ENCODE peak calls at places on chromosomes 13 and 19, in six cellular contexts. One of them, this sample, is unnamed.

GRCh38 chr13:39954476-39954875 is 299.0 kb downstream of the COG6 start:
- DNase-seq in HepG2: no peak
- DNase-seq in psoas muscle: no peak
- DNase-seq in Caco-2: no peak
- DNase-seq in adipocyte: no peak
- DNase-seq in lung: no peak
- DNase-seq in this sample: no peak

GRCh38 chr13:66553391-66553790 is 676.7 kb downstream of the PCDH9 start:
- DNase-seq in HepG2: no peak
- DNase-seq in psoas muscle: no peak
- DNase-seq in Caco-2: no peak
- DNase-seq in adipocyte: peak; percentile 39
- DNase-seq in lung: no peak
- DNase-seq in this sample: no peak

GRCh38 chr13:75794663-75795062 is 158.5 kb downstream of the LMO7 start:
- DNase-seq in HepG2: no peak
- DNase-seq in psoas muscle: no peak
- DNase-seq in Caco-2: no peak
- DNase-seq in adipocyte: no peak
- DNase-seq in lung: no peak
- DNase-seq in this sample: no peak

GRCh38 chr19:2054763-2055162 is 3.7 kb upstream of the MKNK2 start:
- DNase-seq in HepG2: no peak
- DNase-seq in psoas muscle: no peak
- DNase-seq in Caco-2: no peak
- DNase-seq in adipocyte: no peak
- DNase-seq in lung: no peak
- DNase-seq in this sample: peak; percentile 48

GRCh38 chr13:112588490-112589297 is 741 bp upstream of the TUBGCP3 start:
- DNase-seq in HepG2: no peak
- DNase-seq in psoas muscle: no peak
- DNase-seq in Caco-2: no peak
- DNase-seq in adipocyte: no peak
- DNase-seq in lung: no peak
- DNase-seq in this sample: no peak

GRCh38 chr19:32862173-32862572 is 7.4 kb downstream of the SLC7A9 start:
- DNase-seq in HepG2: no peak
- DNase-seq in psoas muscle: no peak
- DNase-seq in Caco-2: no peak
- DNase-seq in adipocyte: no peak
- DNase-seq in lung: no peak
- DNase-seq in this sample: no peak

GRCh38 chr19:1026189-1027019 is at the start of gene CNN2:
- DNase-seq in HepG2: peak; percentile 64
- DNase-seq in psoas muscle: peak; percentile 80
- DNase-seq in Caco-2: peak; percentile 81
- DNase-seq in adipocyte: peak; percentile 93
- DNase-seq in lung: peak; percentile 81
- DNase-seq in this sample: peak; percentile 86

GRCh38 chr13:51729853-51730553 is 74.0 kb downstream of the DHRS12 start:
- DNase-seq in HepG2: peak; percentile 70
- DNase-seq in psoas muscle: peak; percentile 69
- DNase-seq in Caco-2: no peak
- DNase-seq in adipocyte: peak; percentile 95
- DNase-seq in lung: no peak
- DNase-seq in this sample: no peak

GRCh38 chr13:86051134-86052103 is 252.2 kb upstream of the SLITRK6 start:
- DNase-seq in HepG2: no peak
- DNase-seq in psoas muscle: no peak
- DNase-seq in Caco-2: no peak
- DNase-seq in adipocyte: no peak
- DNase-seq in lung: no peak
- DNase-seq in this sample: no peak

GRCh38 chr13:51286135-51287002 is 53.1 kb upstream of the SERPINE3 start:
- DNase-seq in HepG2: peak; percentile 39
- DNase-seq in psoas muscle: peak; percentile 73
- DNase-seq in Caco-2: peak; percentile 77
- DNase-seq in adipocyte: peak; percentile 83
- DNase-seq in lung: peak; percentile 78
- DNase-seq in this sample: peak; percentile 84

GRCh38 chr19:45601524-45602522 is at the start of gene GPR4:
- DNase-seq in HepG2: no peak
- DNase-seq in psoas muscle: no peak
- DNase-seq in Caco-2: peak; percentile 50
- DNase-seq in adipocyte: no peak
- DNase-seq in lung: no peak
- DNase-seq in this sample: no peak

GRCh38 chr19:43471091-43471490 is 5.7 kb upstream of the LYPD3 start:
- DNase-seq in HepG2: no peak
- DNase-seq in psoas muscle: no peak
- DNase-seq in Caco-2: no peak
- DNase-seq in adipocyte: no peak
- DNase-seq in lung: no peak
- DNase-seq in this sample: no peak

GRCh38 chr13:29849731-29850212 is 645 bp downstream of the UBL3 start:
- DNase-seq in HepG2: peak; percentile 33
- DNase-seq in psoas muscle: peak; percentile 65
- DNase-seq in Caco-2: peak; percentile 76
- DNase-seq in adipocyte: peak; percentile 78
- DNase-seq in lung: peak; percentile 72
- DNase-seq in this sample: peak; percentile 78

GRCh38 chr13:95100525-95101121 is 200.6 kb downstream of the ABCC4 start:
- DNase-seq in HepG2: peak; percentile 41
- DNase-seq in psoas muscle: no peak
- DNase-seq in Caco-2: no peak
- DNase-seq in adipocyte: peak; percentile 45
- DNase-seq in lung: no peak
- DNase-seq in this sample: no peak

GRCh38 chr19:42553292-42554045 is 25.2 kb upstream of the CEACAM1 start:
- DNase-seq in HepG2: peak; percentile 40
- DNase-seq in psoas muscle: no peak
- DNase-seq in Caco-2: no peak
- DNase-seq in adipocyte: peak; percentile 69
- DNase-seq in lung: no peak
- DNase-seq in this sample: peak; percentile 28

GRCh38 chr19:15374796-15375440 is 4.7 kb downstream of the AKAP8 start:
- DNase-seq in HepG2: no peak
- DNase-seq in psoas muscle: peak; percentile 67
- DNase-seq in Caco-2: no peak
- DNase-seq in adipocyte: no peak
- DNase-seq in lung: no peak
- DNase-seq in this sample: peak; percentile 95

GRCh38 chr19:43310221-43310620 is 40.9 kb upstream of the PSG9 start:
- DNase-seq in HepG2: no peak
- DNase-seq in psoas muscle: no peak
- DNase-seq in Caco-2: no peak
- DNase-seq in adipocyte: no peak
- DNase-seq in lung: no peak
- DNase-seq in this sample: no peak

GRCh38 chr19:46731007-46731501 is 14.1 kb upstream of the PRKD2 start:
- DNase-seq in HepG2: no peak
- DNase-seq in psoas muscle: no peak
- DNase-seq in Caco-2: peak; percentile 43
- DNase-seq in adipocyte: peak; percentile 80
- DNase-seq in lung: peak; percentile 63
- DNase-seq in this sample: no peak

GRCh38 chr19:58182989-58183821 is at the start of gene ZNF274:
- DNase-seq in HepG2: peak; percentile 90
- DNase-seq in psoas muscle: peak; percentile 94
- DNase-seq in Caco-2: peak; percentile 97
- DNase-seq in adipocyte: peak; percentile 95
- DNase-seq in lung: peak; percentile 94
- DNase-seq in this sample: peak; percentile 96

GRCh38 chr19:58181902-58182576 is 822 bp upstream of the ZNF274 start:
- DNase-seq in HepG2: peak; percentile 71
- DNase-seq in psoas muscle: peak; percentile 19
- DNase-seq in Caco-2: peak; percentile 69
- DNase-seq in adipocyte: peak; percentile 9
- DNase-seq in lung: peak; percentile 30
- DNase-seq in this sample: peak; percentile 41

GRCh38 chr19:58182577-58182988 is 278 bp upstream of the ZNF274 start:
- DNase-seq in HepG2: no peak
- DNase-seq in psoas muscle: no peak
- DNase-seq in Caco-2: no peak
- DNase-seq in adipocyte: no peak
- DNase-seq in lung: no peak
- DNase-seq in this sample: no peak

GRCh38 chr19:58183822-58184215 is 958 bp downstream of the ZNF274 start:
- DNase-seq in HepG2: no peak
- DNase-seq in psoas muscle: no peak
- DNase-seq in Caco-2: no peak
- DNase-seq in adipocyte: no peak
- DNase-seq in lung: no peak
- DNase-seq in this sample: no peak
- H3K9me3 ChIP-seq in HepG2: peaks cover 63% of the 10 kb centered on the region
- H3K9me3 ChIP-seq in psoas muscle: peaks cover 89% of the 10 kb centered on the region
- H3K9me3 ChIP-seq in Caco-2: peaks cover 58% of the 10 kb centered on the region
- H3K9me3 ChIP-seq in adipocyte: peaks cover 81% of the 10 kb centered on the region
- H3K9me3 ChIP-seq in lung: no peaks in the 10 kb centered on the region
- H3K9me3 ChIP-seq in this sample: peaks cover 34% of the 10 kb centered on the region

DNA sequence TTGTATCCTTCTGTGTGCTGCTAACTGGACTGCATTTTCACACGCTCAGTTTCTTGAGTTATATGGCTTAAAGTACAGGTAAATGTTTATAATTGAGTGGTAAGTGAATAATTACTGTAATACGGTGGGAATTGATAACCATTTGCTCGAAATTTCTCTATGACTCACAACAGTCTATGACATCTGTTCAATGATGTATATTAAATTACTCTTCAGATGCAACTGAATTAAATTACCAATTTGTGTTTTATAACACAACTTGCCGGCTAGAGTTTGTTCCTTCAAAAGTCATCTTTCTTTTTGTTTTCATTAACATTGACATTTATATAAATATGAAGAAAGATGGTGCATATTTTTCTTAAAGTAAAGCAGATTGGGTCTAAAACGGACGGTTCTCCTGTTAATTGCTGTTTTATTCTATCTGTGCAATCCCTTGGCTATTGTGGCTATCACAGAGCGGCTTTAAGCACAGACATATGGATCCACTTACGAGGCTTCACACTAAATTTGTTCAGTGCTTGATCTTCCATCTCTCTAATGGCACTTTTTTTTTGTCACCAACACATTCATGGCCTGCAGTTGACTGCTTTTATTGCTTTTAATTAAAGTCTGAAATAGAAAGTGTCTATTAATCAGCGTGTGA is 1291.6 kb upstream of the SLC10A2 start:
- DNase-seq in HepG2: no peak
- DNase-seq in psoas muscle: no peak
- DNase-seq in Caco-2: no peak
- DNase-seq in adipocyte: no peak
- DNase-seq in lung: no peak
- DNase-seq in this sample: no peak
- H3K9me3 ChIP-seq in HepG2: peaks cover 73% of the 10 kb centered on the region
- H3K9me3 ChIP-seq in psoas muscle: peaks cover 3% of the 10 kb centered on the region
- H3K9me3 ChIP-seq in Caco-2: no peaks in the 10 kb centered on the region
- H3K9me3 ChIP-seq in adipocyte: peaks cover 5% of the 10 kb centered on the region
- H3K9me3 ChIP-seq in lung: no peaks in the 10 kb centered on the region
- H3K9me3 ChIP-seq in this sample: no peaks in the 10 kb centered on the region

DNA sequence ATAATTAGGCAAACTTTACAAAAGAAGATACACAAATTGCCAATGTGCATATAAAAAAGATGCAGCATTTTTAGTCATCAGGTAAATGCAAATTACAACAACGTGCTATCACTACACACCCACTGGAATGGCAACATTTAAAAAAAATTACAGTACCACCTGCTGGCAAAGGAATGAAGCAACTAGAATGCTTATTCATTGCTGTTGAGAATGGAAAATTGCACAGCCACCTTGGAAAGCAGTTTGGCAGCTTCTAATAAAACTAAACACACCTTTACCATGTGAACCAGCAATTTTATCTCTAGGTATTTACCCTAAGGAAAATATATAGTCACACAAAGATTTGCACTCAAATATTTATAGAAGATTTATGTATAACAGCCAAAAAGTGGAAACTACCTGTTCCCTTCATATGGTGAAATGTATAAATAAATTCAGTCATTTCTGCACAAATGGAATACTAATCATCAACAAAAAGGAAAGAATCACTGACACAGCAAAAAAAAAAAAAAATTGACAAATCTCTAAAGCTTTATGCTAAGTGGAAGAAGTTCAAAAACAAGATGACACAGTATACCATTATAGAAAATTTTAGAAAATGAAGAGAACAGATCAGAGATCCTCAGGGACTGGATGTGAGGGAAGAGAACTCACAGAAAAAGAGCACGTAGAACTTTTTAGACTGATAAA is 30.3 kb downstream of the OXGR1 start:
- DNase-seq in HepG2: no peak
- DNase-seq in psoas muscle: no peak
- DNase-seq in Caco-2: no peak
- DNase-seq in adipocyte: no peak
- DNase-seq in lung: no peak
- DNase-seq in this sample: no peak
- H3K9me3 ChIP-seq in HepG2: no peaks in the 10 kb centered on the region
- H3K9me3 ChIP-seq in psoas muscle: peaks cover 35% of the 10 kb centered on the region
- H3K9me3 ChIP-seq in Caco-2: peaks cover 27% of the 10 kb centered on the region
- H3K9me3 ChIP-seq in adipocyte: peaks cover 19% of the 10 kb centered on the region
- H3K9me3 ChIP-seq in lung: peaks cover 15% of the 10 kb centered on the region
- H3K9me3 ChIP-seq in this sample: no peaks in the 10 kb centered on the region

DNA sequence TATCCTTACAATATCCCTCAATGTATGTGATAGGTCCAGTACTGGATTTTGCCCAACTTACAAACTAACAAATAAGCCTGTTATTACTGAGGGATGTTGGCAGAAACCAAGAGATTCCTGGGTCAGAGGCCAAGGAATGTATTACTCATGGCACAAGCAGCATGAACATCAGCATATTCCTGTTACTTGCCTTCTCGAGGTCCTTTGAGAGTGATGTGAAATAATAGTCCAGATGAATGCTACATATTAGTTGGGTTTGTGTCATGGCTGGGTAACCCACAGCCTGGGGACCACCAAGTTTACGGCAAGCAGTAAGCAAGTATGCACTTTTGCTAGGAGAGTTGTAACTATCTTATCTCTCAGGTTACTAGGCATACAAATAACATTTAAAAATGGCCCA is 384.5 kb upstream of the GPC6 start:
- DNase-seq in HepG2: no peak
- DNase-seq in psoas muscle: no peak
- DNase-seq in Caco-2: no peak
- DNase-seq in adipocyte: peak; percentile 47
- DNase-seq in lung: no peak
- DNase-seq in this sample: no peak
- H3K9me3 ChIP-seq in HepG2: no peaks in the 10 kb centered on the region
- H3K9me3 ChIP-seq in psoas muscle: no peaks in the 10 kb centered on the region
- H3K9me3 ChIP-seq in Caco-2: no peaks in the 10 kb centered on the region
- H3K9me3 ChIP-seq in adipocyte: peaks cover 10% of the 10 kb centered on the region
- H3K9me3 ChIP-seq in lung: no peaks in the 10 kb centered on the region
- H3K9me3 ChIP-seq in this sample: no peaks in the 10 kb centered on the region

GRCh38 chr13:104900186-104900817 is 1635.2 kb downstream of the EFNB2 start:
- DNase-seq in HepG2: no peak
- DNase-seq in psoas muscle: no peak
- DNase-seq in Caco-2: no peak
- DNase-seq in adipocyte: peak; percentile 4
- DNase-seq in lung: no peak
- DNase-seq in this sample: no peak
- H3K9me3 ChIP-seq in HepG2: peaks cover 52% of the 10 kb centered on the region
- H3K9me3 ChIP-seq in psoas muscle: no peaks in the 10 kb centered on the region
- H3K9me3 ChIP-seq in Caco-2: no peaks in the 10 kb centered on the region
- H3K9me3 ChIP-seq in adipocyte: peaks cover 4% of the 10 kb centered on the region
- H3K9me3 ChIP-seq in lung: no peaks in the 10 kb centered on the region
- H3K9me3 ChIP-seq in this sample: no peaks in the 10 kb centered on the region